ENCODE peak calls at places on chromosomes 2 and 18, in six cellular contexts. Z, A, G, T, L and F are unnamed samples.

GRCh38 chr2:239396881-239397681 is 3.7 kb downstream of the HDAC4 start:
- DNase-seq in Z (no peak), A (no peak), G (no peak), T (no peak), L (no peak), F (no peak)

GRCh38 chr2:219073413-219074129 is 12.8 kb upstream of the IHH start:
- DNase-seq in Z (no peak), A (peak), G (peak), T (peak), L (peak), F (peak)

GRCh38 chr2:99621106-99621505 is 131.3 kb upstream of the REV1 start:
- DNase-seq in Z (no peak), A (no peak), G (no peak), T (no peak), L (no peak), F (no peak)

GRCh38 chr2:235165631-235166030 is 213.8 kb downstream of the SH3BP4 start:
- DNase-seq in Z (no peak), A (no peak), G (no peak), T (peak), L (no peak), F (no peak)

GRCh38 chr2:65944213-65944612 is 490.7 kb upstream of the MEIS1 start:
- DNase-seq in Z (no peak), A (no peak), G (no peak), T (no peak), L (no peak), F (no peak)

GRCh38 chr2:181125364-181125763 is 145.0 kb downstream of the UBE2E3 start:
- DNase-seq in Z (no peak), A (no peak), G (no peak), T (no peak), L (no peak), F (no peak)

GRCh38 chr18:23812566-23813440 is 123.5 kb downstream of the LAMA3 start:
- DNase-seq in Z (no peak), A (no peak), G (peak), T (peak), L (no peak), F (peak)

GRCh38 chr18:62663731-62664336 is 51.5 kb upstream of the PHLPP1 start:
- DNase-seq in Z (no peak), A (peak), G (peak), T (peak), L (no peak), F (no peak)

GRCh38 chr2:217908544-217908943 is 94.3 kb downstream of the TNS1 start:
- DNase-seq in Z (no peak), A (no peak), G (no peak), T (no peak), L (no peak), F (no peak)

GRCh38 chr2:124437811-124438210 is 412.7 kb downstream of the CNTNAP5 start:
- DNase-seq in Z (no peak), A (no peak), G (no peak), T (no peak), L (no peak), F (no peak)

GRCh38 chr2:189179607-189179979 is at the start of gene COL5A2:
- DNase-seq in Z (peak), A (peak), G (peak), T (peak), L (no peak), F (no peak)

GRCh38 chr2:236017446-236017845 is 150.7 kb downstream of the GBX2 start:
- DNase-seq in Z (no peak), A (no peak), G (no peak), T (no peak), L (no peak), F (no peak)

GRCh38 chr2:128402921-128403670 is 84.4 kb upstream of the HS6ST1 start:
- DNase-seq in Z (no peak), A (no peak), G (no peak), T (no peak), L (no peak), F (no peak)

GRCh38 chr18:12883003-12883683 is 894 bp downstream of the PTPN2 start:
- DNase-seq in Z (no peak), A (peak), G (no peak), T (no peak), L (no peak), F (no peak)

GRCh38 chr2:212959469-212960117 is 191.8 kb downstream of the IKZF2 start:
- DNase-seq in Z (no peak), A (peak), G (no peak), T (no peak), L (no peak), F (no peak)

GRCh38 chr2:237819231-237819630 is 20.7 kb downstream of the RBM44 start:
- DNase-seq in Z (no peak), A (peak), G (no peak), T (peak), L (no peak), F (no peak)

GRCh38 chr2:60531638-60532216 is 21.7 kb downstream of the BCL11A start:
- DNase-seq in Z (no peak), A (no peak), G (no peak), T (no peak), L (no peak), F (no peak)

GRCh38 chr2:54629914-54630609 is 93.4 kb upstream of the EML6 start:
- DNase-seq in Z (peak), A (peak), G (peak), T (peak), L (peak), F (no peak)

GRCh38 chr2:40283111-40283909 is 168.6 kb downstream of the SLC8A1 start:
- DNase-seq in Z (no peak), A (no peak), G (peak), T (no peak), L (no peak), F (no peak)

GRCh38 chr2:96260404-96261260 is 5.2 kb downstream of the TMEM127 start:
- DNase-seq in Z (peak), A (peak), G (peak), T (peak), L (peak), F (peak)

GRCh38 chr2:226671177-226671676 is 128.4 kb downstream of the IRS1 start:
- DNase-seq in Z (no peak), A (no peak), G (no peak), T (no peak), L (no peak), F (no peak)

GRCh38 chr2:233563663-233564430 is 2.7 kb downstream of the USP40 start:
- DNase-seq in Z (no peak), A (peak), G (no peak), T (no peak), L (no peak), F (no peak)

GRCh38 chr2:187936228-187936627 is 355.4 kb upstream of the GULP1 start:
- DNase-seq in Z (no peak), A (no peak), G (no peak), T (no peak), L (no peak), F (no peak)

GRCh38 chr18:46269275-46269674 is 165.1 kb downstream of the HAUS1 start:
- DNase-seq in Z (no peak), A (no peak), G (no peak), T (no peak), L (no peak), F (no peak)

GRCh38 chr2:162215162-162215561 is 28.1 kb downstream of the FAP start:
- DNase-seq in Z (no peak), A (no peak), G (no peak), T (no peak), L (no peak), F (no peak)

GRCh38 chr2:15521782-15522181 is 39.4 kb downstream of the NBAS start:
- DNase-seq in Z (no peak), A (peak), G (no peak), T (no peak), L (no peak), F (no peak)
- H3K4me3 ChIP-seq in Z (no peak), A (no peak), G (no peak), T (no peak), L (no peak), F (no peak)

GRCh38 chr2:173107629-173108022 is 32.0 kb downstream of the MAP3K20 start:
- DNase-seq in Z (no peak), A (no peak), G (no peak), T (no peak), L (no peak), F (no peak)
- H3K4me3 ChIP-seq in Z (no peak), A (no peak), G (no peak), T (no peak), L (no peak), F (no peak)

GRCh38 chr2:135688002-135688401 is 53.7 kb upstream of the UBXN4 start:
- DNase-seq in Z (no peak), A (peak), G (peak), T (no peak), L (no peak), F (no peak)
- H3K4me3 ChIP-seq in Z (no peak), A (no peak), G (no peak), T (no peak), L (no peak), F (no peak)

DNA sequence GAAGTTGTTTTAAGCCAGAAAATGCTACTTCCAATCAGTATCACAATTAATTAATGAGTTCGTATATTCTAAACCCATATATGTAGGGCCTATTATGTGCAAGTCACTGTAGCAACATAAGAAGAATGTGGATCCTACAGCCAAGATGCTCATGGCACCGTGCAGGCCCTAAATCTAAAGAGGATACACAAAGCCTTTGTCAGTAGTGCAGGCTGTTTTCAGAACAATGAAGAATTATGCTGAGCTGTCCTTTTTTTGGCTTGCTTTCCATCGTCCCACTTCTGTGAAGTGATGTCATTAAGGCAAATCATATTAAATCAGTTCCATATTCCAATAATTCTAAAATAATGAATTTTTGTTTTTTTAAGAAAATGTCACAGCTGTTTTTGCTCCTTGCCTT is 565.7 kb downstream of the STK39 start:
- DNase-seq in Z (no peak), A (no peak), G (no peak), T (no peak), L (no peak), F (no peak)
- H3K4me3 ChIP-seq in Z (no peak), A (no peak), G (no peak), T (no peak), L (no peak), F (no peak)